ENCODE peak calls at places on chromosomes 3 and 15, in five cellular contexts. B is HEK293T; N is tibial artery; D is psoas muscle; X is stimulated activated CD4-positive, alpha-beta T cell treated with anti-CD3 and anti-CD28 coated beads, Interleukin-1b, Interleukin-23, amount 100 ng/mL, for 24 hours. F is an unnamed sample.

GRCh38 chr3:185151959-185152432 is 864 bp downstream of the C3orf70 start:
- DNase-seq in B (no peak), D (no peak), X (no peak), N (peak), F (no peak)

GRCh38 chr15:85531083-85531482 is 150.7 kb downstream of the AKAP13 start:
- DNase-seq in D (no peak), N (no peak), X (no peak), B (no peak), F (peak)

GRCh38 chr3:128433630-128434185 is 33.0 kb downstream of the DNAJB8 start:
- DNase-seq in X (no peak), D (no peak), N (no peak), B (no peak), F (no peak)

GRCh38 chr15:31467361-31467760 is 140.7 kb downstream of the KLF13 start:
- DNase-seq in B (no peak), D (no peak), N (no peak), X (no peak), F (no peak)

GRCh38 chr3:65126527-65127440 is 439.0 kb upstream of the ADAMTS9 start:
- DNase-seq in B (no peak), D (no peak), N (no peak), X (no peak), F (no peak)

GRCh38 chr3:128736598-128736997 is 10.6 kb downstream of the RAB7A start:
- DNase-seq in X (no peak), D (no peak), N (no peak), B (no peak), F (no peak)

GRCh38 chr3:168531116-168531515 is 435.4 kb upstream of the GOLIM4 start:
- DNase-seq in X (no peak), B (no peak), N (no peak), D (no peak), F (no peak)

GRCh38 chr3:154023148-154023547 is 98.0 kb upstream of the ARHGEF26 start:
- DNase-seq in X (no peak), D (no peak), B (no peak), N (no peak), F (no peak)

GRCh38 chr15:91193059-91193715 is 93.1 kb downstream of the SV2B start:
- DNase-seq in B (no peak), X (no peak), D (no peak), N (no peak), F (no peak)

GRCh38 chr3:42161050-42161935 is 70.1 kb downstream of the TRAK1 start:
- DNase-seq in B (no peak), N (no peak), X (no peak), D (no peak), F (no peak)

GRCh38 chr3:113269661-113270060 is 58.3 kb downstream of the BOC start:
- DNase-seq in B (no peak), X (no peak), D (no peak), N (no peak), F (no peak)

GRCh38 chr3:48543271-48543866 is 13.2 kb downstream of the PFKFB4 start:
- DNase-seq in D (peak), N (peak), B (no peak), X (no peak), F (no peak)

GRCh38 chr3:184289426-184289938 is 9.6 kb upstream of the PSMD2 start:
- DNase-seq in B (peak), D (peak), N (no peak), X (peak), F (no peak)

F was measured in AG04449.